ENCODE peak calls at places on chromosomes 3 and 15, in seven cellular contexts. V is stimulated activated CD8-positive, alpha-beta memory T cell treated with anti-CD3 and anti-CD28 coated beads, Interleukin-2, amount 100 ng/mL, for 48 hours; X is foreskin fibroblast; P is heart right ventricle; W is epithelial cell of esophagus; U is astrocyte of the cerebellum; D is nephron progenitor cell. K is an unnamed sample.

GRCh38 chr3:42685891-42686820 is 819 bp downstream of the KLHL40 start:
- DNase-seq in W (peak), D (no peak), P (no peak), V (no peak), U (no peak), X (peak), K (peak)

GRCh38 chr3:48694610-48695051 is 8.9 kb upstream of the NCKIPSD start:
- DNase-seq in V (no peak), U (peak), W (peak), D (no peak), X (peak), P (peak), K (peak)

GRCh38 chr15:90205050-90205848 is 4.1 kb downstream of the SEMA4B start:
- DNase-seq in P (no peak), X (no peak), V (no peak), D (no peak), W (no peak), U (no peak), K (no peak)

GRCh38 chr15:73838795-73839565 is 34.4 kb upstream of the TBC1D21 start:
- DNase-seq in V (no peak), W (no peak), U (no peak), P (peak), X (peak), D (no peak), K (peak)

GRCh38 chr15:88998980-88999713 is 86.0 kb upstream of the MFGE8 start:
- DNase-seq in U (no peak), P (no peak), D (no peak), V (no peak), W (no peak), X (no peak), K (no peak)

GRCh38 chr3:87771338-87772059 is 287.3 kb downstream of the CGGBP1 start:
- DNase-seq in P (peak), V (no peak), W (peak), D (peak), U (no peak), X (peak), K (no peak)

GRCh38 chr3:179716811-179717210 is 64.0 kb downstream of the USP13 start:
- DNase-seq in U (peak), W (no peak), P (no peak), X (peak), V (no peak), D (no peak), K (no peak)

GRCh38 chr3:32392530-32393302 is 1.1 kb downstream of the CMTM7 start:
- DNase-seq in X (peak), D (no peak), P (peak), V (no peak), U (no peak), W (peak), K (peak)

GRCh38 chr3:99248913-99249312 is 347.4 kb upstream of the DCBLD2 start:
- DNase-seq in P (no peak), W (no peak), D (no peak), V (no peak), X (peak), U (no peak), K (no peak)

GRCh38 chr15:33908396-33908795 is 59.9 kb upstream of the CHRM5 start:
- DNase-seq in X (peak), V (no peak), U (no peak), W (peak), P (no peak), D (no peak), K (no peak)

GRCh38 chr3:70000563-70001081 is 1.1 kb downstream of the SAMMSON start:
- DNase-seq in U (no peak), V (no peak), P (no peak), D (no peak), W (no peak), X (peak), K (no peak)

GRCh38 chr3:177262396-177262795 is 65.1 kb upstream of the TBL1XR1 start:
- DNase-seq in U (no peak), V (no peak), D (no peak), W (peak), X (peak), P (no peak), K (no peak)

GRCh38 chr15:74610302-74610951 is 5.2 kb upstream of the CLK3 start:
- DNase-seq in W (no peak), X (peak), V (no peak), P (no peak), U (no peak), D (no peak), K (peak)

GRCh38 chr3:158920375-158920774 is 118.5 kb downstream of the MFSD1 start:
- DNase-seq in V (no peak), D (no peak), U (no peak), X (peak), W (peak), P (no peak), K (no peak)

GRCh38 chr3:191051037-191051436 is 148.0 kb upstream of the OSTN start:
- DNase-seq in U (peak), P (no peak), X (peak), W (peak), D (no peak), V (no peak), K (no peak)

GRCh38 chr3:63933459-63933858 is 21.3 kb upstream of the SCAANT1 start:
- DNase-seq in D (no peak), V (no peak), W (no peak), P (no peak), X (no peak), U (no peak), K (no peak)

GRCh38 chr15:91348812-91349500 is 248.9 kb downstream of the SV2B start:
- DNase-seq in D (no peak), P (no peak), X (no peak), W (peak), V (no peak), U (no peak), K (no peak)

GRCh38 chr3:171342200-171342599 is 118.0 kb downstream of the TNIK start:
- DNase-seq in P (no peak), V (no peak), D (no peak), X (no peak), U (no peak), W (no peak), K (no peak)

K was measured in left ventricle myocardium inferior.